ENCODE peak calls at places on chromosome 13, in nine cellular contexts. K, Z, S, Y, A, P, M, D and I are unnamed samples.
A peak's percentile ranks its signal among the peaks of the same experiment; 100 is the strongest.

GRCh38 chr13:21556051-21556450 is 47.9 kb downstream of the MICU2 start:
- DNase-seq in K (peak; percentile 21), Z (no peak), S (no peak), Y (no peak), A (no peak), P (no peak), M (no peak), D (no peak), I (no peak)

GRCh38 chr13:34863360-34864135 is 78.5 kb upstream of the NBEA start:
- DNase-seq in K (peak; percentile 67), Z (no peak), S (peak; percentile 88), Y (no peak), A (no peak), P (peak; percentile 82), M (peak; percentile 88), D (peak; percentile 10), I (no peak)

GRCh38 chr13:107585466-107585865 is 629.9 kb downstream of the LIG4 start:
- DNase-seq in K (no peak), Z (no peak), S (no peak), Y (no peak), A (no peak), P (no peak), M (no peak), D (no peak), I (no peak)

GRCh38 chr13:45496942-45497341 is 32.2 kb downstream of the COG3 start:
- DNase-seq in K (no peak), Z (no peak), S (peak; percentile 51), Y (no peak), A (no peak), P (no peak), M (peak; percentile 51), D (no peak), I (no peak)

GRCh38 chr13:88932950-88933349 is 1261.8 kb downstream of the SLITRK5 start:
- DNase-seq in K (no peak), Z (no peak), S (no peak), Y (no peak), A (no peak), P (no peak), M (no peak), D (no peak), I (no peak)

GRCh38 chr13:39148513-39148961 is 110.3 kb downstream of the NHLRC3 start:
- DNase-seq in K (peak; percentile 90), Z (no peak), S (no peak), Y (no peak), A (no peak), P (peak; percentile 0), M (peak; percentile 94), D (no peak), I (peak; percentile 12)

GRCh38 chr13:50740052-50740741 is 103.3 kb downstream of the DLEU7 start:
- DNase-seq in K (no peak), Z (no peak), S (no peak), Y (no peak), A (no peak), P (no peak), M (no peak), D (no peak), I (no peak)

GRCh38 chr13:91398413-91399188 is at the start of gene GPC5:
- DNase-seq in K (peak; percentile 59), Z (peak; percentile 76), S (peak; percentile 57), Y (no peak), A (peak; percentile 25), P (peak; percentile 45), M (peak; percentile 64), D (no peak), I (peak; percentile 76)

GRCh38 chr13:40273173-40274000 is 393.1 kb downstream of the FOXO1 start:
- DNase-seq in K (no peak), Z (no peak), S (no peak), Y (no peak), A (no peak), P (no peak), M (no peak), D (no peak), I (no peak)

GRCh38 chr13:55497486-55497885 is 1643.2 kb upstream of the PRR20A start:
- DNase-seq in K (no peak), Z (no peak), S (no peak), Y (no peak), A (no peak), P (no peak), M (no peak), D (no peak), I (no peak)

GRCh38 chr13:46355906-46356305 is 31.1 kb downstream of the RUBCNL start:
- DNase-seq in K (no peak), Z (no peak), S (no peak), Y (no peak), A (no peak), P (no peak), M (no peak), D (no peak), I (no peak)

GRCh38 chr13:27352698-27353097 is 71.7 kb upstream of the GTF3A start:
- DNase-seq in K (no peak), Z (no peak), S (no peak), Y (no peak), A (no peak), P (no peak), M (no peak), D (no peak), I (no peak)

GRCh38 chr13:27354379-27354778 is 70.0 kb upstream of the GTF3A start:
- DNase-seq in K (peak; percentile 43), Z (no peak), S (no peak), Y (no peak), A (no peak), P (peak; percentile 32), M (no peak), D (peak; percentile 39), I (no peak)

GRCh38 chr13:27353166-27353583 is 71.2 kb upstream of the GTF3A start:
- DNase-seq in K (peak; percentile 37), Z (no peak), S (peak; percentile 74), Y (no peak), A (no peak), P (peak; percentile 36), M (no peak), D (peak; percentile 29), I (peak; percentile 15)

GRCh38 chr13:27355894-27356293 is 68.5 kb upstream of the GTF3A start:
- DNase-seq in K (no peak), Z (no peak), S (no peak), Y (no peak), A (no peak), P (no peak), M (no peak), D (no peak), I (no peak)

DNA sequence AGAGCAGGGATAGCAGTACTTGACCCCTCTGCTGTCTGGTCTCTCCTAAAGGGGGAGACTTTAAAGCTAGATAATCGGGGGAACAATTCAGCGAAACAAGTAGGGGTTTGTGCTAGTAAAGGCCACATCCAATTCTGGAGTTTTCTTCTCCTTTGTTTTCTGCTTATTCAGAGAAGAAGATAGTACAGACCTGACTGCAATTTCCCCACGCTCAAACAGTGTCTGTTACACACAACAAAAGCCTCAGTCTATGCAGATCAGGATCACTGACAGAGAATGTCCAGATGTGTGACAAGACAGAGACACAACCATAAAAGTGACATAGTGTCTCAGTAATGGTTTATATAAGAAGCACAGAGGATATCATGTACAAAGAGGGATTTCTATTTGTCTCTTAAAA is 70.8 kb upstream of the GTF3A start:
- DNase-seq in K (no peak), Z (no peak), S (no peak), Y (no peak), A (no peak), P (no peak), M (no peak), D (no peak), I (no peak)
- H3K4me3 ChIP-seq in K (no peak overlapping the region), Z (no peak overlapping the region), S (peak overlapping the region; percentile 60), Y (no peak overlapping the region), A (no peak overlapping the region), P (no peak overlapping the region), M (no peak overlapping the region), D (peak overlapping the region; percentile 48), I (peak overlapping the region; percentile 66)

GRCh38 chr13:42041017-42041683 is 7.3 kb upstream of the DGKH start:
- DNase-seq in K (peak; percentile 59), Z (no peak), S (peak; percentile 58), Y (no peak), A (no peak), P (peak; percentile 16), M (peak; percentile 78), D (no peak), I (peak; percentile 32)

GRCh38 chr13:42039457-42039945 is 8.9 kb upstream of the DGKH start:
- DNase-seq in K (no peak), Z (no peak), S (peak; percentile 27), Y (no peak), A (no peak), P (no peak), M (no peak), D (no peak), I (peak; percentile 8)

GRCh38 chr13:42041684-42042035 is 6.8 kb upstream of the DGKH start:
- DNase-seq in K (peak; percentile 74), Z (no peak), S (peak; percentile 61), Y (no peak), A (no peak), P (peak; percentile 70), M (peak; percentile 71), D (no peak), I (no peak)

GRCh38 chr13:42039946-42040729 is 8.3 kb upstream of the DGKH start:
- DNase-seq in K (peak; percentile 94), Z (peak; percentile 81), S (peak; percentile 76), Y (peak; percentile 94), A (no peak), P (peak; percentile 78), M (peak; percentile 81), D (peak; percentile 69), I (peak; percentile 89)

GRCh38 chr13:42040730-42041016 is 7.8 kb upstream of the DGKH start:
- DNase-seq in K (no peak), Z (no peak), S (no peak), Y (no peak), A (no peak), P (no peak), M (no peak), D (no peak), I (peak; percentile 21)
- H3K27me3 ChIP-seq in K (peaks cover 20% of the 10 kb centered on the region), Z (no peaks in the 10 kb centered on the region), S (no peaks in the 10 kb centered on the region), Y (no peaks in the 10 kb centered on the region), A (peaks cover 13% of the 10 kb centered on the region), P (no peaks in the 10 kb centered on the region), M (no peaks in the 10 kb centered on the region), D (no peaks in the 10 kb centered on the region), I (no peaks in the 10 kb centered on the region)

DNA sequence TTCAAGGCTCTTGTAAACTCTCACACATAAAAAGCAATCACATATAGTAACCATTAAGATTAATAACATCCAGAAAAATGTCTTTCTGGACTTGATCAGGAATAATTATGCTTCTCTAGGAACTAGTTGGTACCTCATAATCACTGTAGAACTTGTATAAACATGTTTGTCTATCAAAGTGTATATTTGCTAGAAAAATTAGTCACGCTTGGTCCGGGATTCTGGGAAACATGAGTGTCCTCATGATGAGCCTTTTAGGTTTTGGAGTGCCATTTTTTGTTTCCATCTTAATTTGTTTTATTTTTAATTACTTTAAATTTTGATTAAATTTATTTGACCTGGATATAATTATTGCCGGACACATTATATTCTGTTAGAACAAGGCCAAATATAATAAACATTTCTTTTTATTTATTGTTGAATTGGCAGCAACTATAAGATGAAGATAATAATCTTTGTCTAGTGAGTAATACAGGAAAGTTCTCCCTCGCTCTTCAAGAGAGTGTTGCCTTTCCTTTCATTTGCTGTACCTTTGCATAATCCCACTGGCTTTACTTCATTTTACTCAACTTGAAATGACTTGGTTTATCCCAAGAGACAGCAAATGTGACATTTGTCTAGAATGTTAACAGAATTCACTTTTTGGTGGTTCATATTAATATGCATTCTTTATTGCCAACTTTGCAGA is 207.0 kb downstream of the NALCN start:
- DNase-seq in K (no peak), Z (no peak), S (peak; percentile 70), Y (no peak), A (no peak), P (no peak), M (peak; percentile 58), D (no peak), I (no peak)
- H3K27ac ChIP-seq in K (no peak overlapping the region), Z (no peak overlapping the region), S (peak overlapping the region; percentile 77), Y (no peak overlapping the region), A (no peak overlapping the region), P (no peak overlapping the region), M (no peak overlapping the region), D (no peak overlapping the region), I (no peak overlapping the region)

GRCh38 chr13:94557836-94558235 is 38.1 kb downstream of the TGDS start:
- DNase-seq in K (no peak), Z (no peak), S (no peak), Y (no peak), A (no peak), P (no peak), M (no peak), D (no peak), I (no peak)
- H3K4me3 ChIP-seq in K (no peak overlapping the region), Z (no peak overlapping the region), S (no peak overlapping the region), Y (no peak overlapping the region), A (no peak overlapping the region), P (no peak overlapping the region), M (no peak overlapping the region), D (no peak overlapping the region), I (no peak overlapping the region)